ENCODE peak calls at places on chromosomes 11 and 22, in nine cellular contexts. P is heart left ventricle, N is right atrium auricular region, J is heart right ventricle, O is RWPE2, U is upper lobe of right lung, R is lower lobe of right lung, L is MM.1S, X is esophagus squamous epithelium. F is an unnamed sample.
A peak's percentile ranks its signal among the peaks of the same experiment; 100 is the strongest.

GRCh38 chr11:75592699-75593098 is 30.6 kb downstream of the SERPINH1 start:
- DNase-seq in P (no peak), N (no peak), J (no peak), O (no peak), U (no peak), R (no peak), L (no peak), X (no peak), F (no peak)

GRCh38 chr11:110430267-110431211 is 791 bp downstream of the FDX1 start:
- DNase-seq in P (no peak), N (no peak), J (peak; percentile 19), O (no peak), U (peak; percentile 82), R (no peak), L (peak; percentile 27), X (no peak), F (peak; percentile 36)

GRCh38 chr11:114155116-114155515 is 95.6 kb downstream of the ZBTB16 start:
- DNase-seq in P (no peak), N (no peak), J (no peak), O (no peak), U (no peak), R (no peak), L (no peak), X (no peak), F (no peak)

GRCh38 chr11:61361686-61362541 is at the start of the genes CYB561A3 and TMEM138:
- DNase-seq in P (peak; percentile 95), N (peak; percentile 93), J (peak; percentile 90), O (peak; percentile 93), U (peak; percentile 96), R (peak; percentile 96), L (peak; percentile 93), X (peak; percentile 83), F (peak; percentile 93)

GRCh38 chr11:2089536-2090165 is 49.5 kb downstream of the IGF2 start:
- DNase-seq in P (no peak), N (peak; percentile 4), J (no peak), O (peak; percentile 29), U (peak; percentile 26), R (peak; percentile 21), L (peak; percentile 10), X (no peak), F (no peak)

GRCh38 chr11:114399490-114399889 is 821 bp downstream of the C11orf71 start:
- DNase-seq in P (no peak), N (no peak), J (no peak), O (no peak), U (no peak), R (no peak), L (peak; percentile 12), X (no peak), F (no peak)

GRCh38 chr11:24400059-24400665 is 96.7 kb upstream of the LUZP2 start:
- DNase-seq in P (no peak), N (no peak), J (no peak), O (no peak), U (no peak), R (no peak), L (no peak), X (no peak), F (no peak)

GRCh38 chr11:9600651-9601040 is 27.2 kb downstream of the WEE1 start:
- DNase-seq in P (no peak), N (no peak), J (no peak), O (no peak), U (no peak), R (no peak), L (peak; percentile 37), X (no peak), F (no peak)

GRCh38 chr22:27409299-27409698 is 392.3 kb downstream of the MN1 start:
- DNase-seq in P (no peak), N (no peak), J (no peak), O (no peak), U (no peak), R (no peak), L (no peak), X (no peak), F (no peak)

GRCh38 chr22:50708474-50708873 is 29.5 kb upstream of the ACR start:
- DNase-seq in P (peak; percentile 4), N (no peak), J (no peak), O (no peak), U (no peak), R (no peak), L (no peak), X (no peak), F (no peak)

GRCh38 chr11:127023991-127024390 is 23.4 kb upstream of the KIRREL3 start:
- DNase-seq in P (no peak), N (no peak), J (no peak), O (no peak), U (no peak), R (no peak), L (no peak), X (no peak), F (no peak)

GRCh38 chr11:12214751-12215150 is 104.4 kb downstream of the MICAL2 start:
- DNase-seq in P (no peak), N (no peak), J (no peak), O (no peak), U (no peak), R (no peak), L (no peak), X (no peak), F (no peak)

GRCh38 chr11:90309693-90310092 is 86.8 kb upstream of the CHORDC1 start:
- DNase-seq in P (no peak), N (no peak), J (no peak), O (no peak), U (no peak), R (no peak), L (no peak), X (no peak), F (no peak)

GRCh38 chr11:32032478-32032877 is 58.4 kb upstream of the RCN1 start:
- DNase-seq in P (no peak), N (no peak), J (no peak), O (no peak), U (no peak), R (no peak), L (no peak), X (no peak), F (no peak)

GRCh38 chr22:46825145-46825544 is 62.7 kb downstream of the TBC1D22A start:
- DNase-seq in P (no peak), N (no peak), J (no peak), O (no peak), U (no peak), R (no peak), L (no peak), X (no peak), F (no peak)

GRCh38 chr22:42286205-42286604 is 15.8 kb upstream of the TCF20 start:
- DNase-seq in P (no peak), N (no peak), J (no peak), O (no peak), U (no peak), R (no peak), L (peak; percentile 40), X (no peak), F (no peak)

GRCh38 chr22:37254206-37254866 is 10.3 kb upstream of the RAC2 start:
- DNase-seq in P (no peak), N (no peak), J (no peak), O (peak; percentile 69), U (peak; percentile 5), R (peak; percentile 31), L (no peak), X (no peak), F (no peak)

GRCh38 chr11:57432017-57432590 is 5.2 kb upstream of the SLC43A3 start:
- DNase-seq in P (peak; percentile 12), N (no peak), J (no peak), O (no peak), U (no peak), R (no peak), L (no peak), X (no peak), F (no peak)
- H3K4me3 ChIP-seq in P (no peak overlapping the region), N (no peak overlapping the region), J (no peak overlapping the region), O (no peak overlapping the region), U (no peak overlapping the region), R (no peak overlapping the region), L (no peak overlapping the region), X (no peak overlapping the region), F (no peak overlapping the region)

DNA sequence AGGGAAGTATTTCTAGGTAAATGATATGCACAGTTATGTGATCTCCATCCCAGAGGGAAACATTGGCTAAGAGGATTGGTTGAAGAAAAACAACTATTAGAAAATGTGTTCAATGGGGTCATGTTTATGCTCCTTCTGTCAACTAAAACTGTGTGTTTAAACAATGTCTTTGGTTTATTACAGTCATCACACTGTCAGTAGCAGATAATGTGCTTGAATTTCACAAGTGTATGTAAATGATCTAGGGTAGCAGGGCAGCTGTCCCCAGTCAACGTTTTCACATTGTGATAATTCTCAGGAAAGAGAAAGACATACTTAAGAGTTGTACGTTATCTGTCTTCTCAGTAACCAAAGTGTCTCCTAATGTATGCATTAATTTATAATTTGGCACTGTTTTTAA is 52.4 kb downstream of the BARX2 start:
- DNase-seq in P (no peak), N (no peak), J (no peak), O (no peak), U (no peak), R (no peak), L (no peak), X (no peak), F (no peak)
- H3K4me1 ChIP-seq in P (no peaks in the 10 kb centered on the region), N (no peaks in the 10 kb centered on the region), J (no peaks in the 10 kb centered on the region), O (no peaks in the 10 kb centered on the region), U (no peaks in the 10 kb centered on the region), R (no peaks in the 10 kb centered on the region), L (peaks cover 21% of the 10 kb centered on the region), X (peaks cover 4% of the 10 kb centered on the region), F (no peaks in the 10 kb centered on the region)

DNA sequence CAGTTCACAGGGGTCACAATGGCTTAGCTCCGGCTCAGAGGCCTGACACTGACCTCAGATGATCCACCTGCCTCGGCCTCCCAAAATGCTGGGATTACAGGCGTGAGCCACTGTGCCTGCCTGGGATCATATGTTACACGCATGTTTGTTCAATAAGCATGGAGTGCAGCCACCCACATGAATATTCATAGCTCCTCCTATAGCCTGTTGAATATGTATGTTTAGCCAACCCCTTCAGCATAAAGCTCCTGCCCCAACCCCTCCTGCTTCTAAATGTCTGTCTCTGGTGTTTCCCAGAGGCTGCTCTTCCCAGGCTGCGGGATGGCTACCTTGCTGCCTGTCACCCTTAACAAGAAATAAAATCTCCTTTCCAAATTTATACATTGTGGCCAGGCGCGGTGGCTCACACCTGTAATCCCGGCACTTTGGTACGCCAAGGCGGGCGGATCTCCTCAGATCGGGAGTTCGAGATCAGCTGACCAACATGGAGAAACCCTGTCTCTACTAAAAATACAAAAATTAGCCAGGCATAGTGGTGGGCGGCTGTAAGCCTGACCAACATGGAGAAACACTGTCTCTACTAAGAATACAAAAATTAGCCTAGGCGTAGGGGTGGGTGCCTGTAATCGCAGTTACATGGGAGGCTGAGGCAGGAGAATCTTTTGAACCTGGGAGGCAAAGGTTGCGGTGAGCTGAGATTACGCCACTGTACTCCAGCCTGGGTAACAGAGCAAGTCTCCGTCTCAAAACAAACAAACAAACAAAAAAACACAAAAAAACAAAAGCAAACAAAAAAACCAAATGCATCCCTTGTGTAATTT is 1.1 kb upstream of the APOBEC3F start:
- DNase-seq in P (no peak), N (no peak), J (no peak), O (no peak), U (no peak), R (no peak), L (no peak), X (no peak), F (no peak)
- H3K4me3 ChIP-seq in P (no peak overlapping the region), N (no peak overlapping the region), J (no peak overlapping the region), O (no peak overlapping the region), U (peak overlapping the region; percentile 66), R (peak overlapping the region; percentile 69), L (peak overlapping the region; percentile 50), X (no peak overlapping the region), F (no peak overlapping the region)

DNA sequence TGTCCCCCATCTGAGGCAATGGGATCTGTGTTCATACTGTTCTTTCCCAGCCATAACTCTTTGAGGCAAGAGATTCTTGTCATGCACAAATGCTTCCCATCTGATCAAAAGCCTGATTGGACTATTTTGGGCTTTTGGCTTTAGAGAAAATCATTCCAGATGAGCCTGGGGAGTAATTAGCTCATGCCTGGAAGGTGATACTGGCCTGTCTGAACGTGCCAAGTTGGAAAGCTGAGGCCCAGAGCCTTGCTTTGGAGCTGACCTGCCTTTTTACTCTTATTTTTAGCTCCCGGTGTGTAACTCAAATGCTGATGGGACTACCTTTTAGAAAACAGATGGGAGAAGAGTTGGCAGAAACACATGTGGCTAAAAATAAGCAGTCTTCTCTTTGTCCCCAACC is 105.0 kb downstream of the DBX1 start:
- DNase-seq in P (no peak), N (no peak), J (no peak), O (no peak), U (no peak), R (no peak), L (no peak), X (no peak), F (no peak)
- H3K4me1 ChIP-seq in P (peaks cover 26% of the 10 kb centered on the region), N (peaks cover 24% of the 10 kb centered on the region), J (peaks cover 35% of the 10 kb centered on the region), O (peaks cover 41% of the 10 kb centered on the region), U (no peaks in the 10 kb centered on the region), R (no peaks in the 10 kb centered on the region), L (no peaks in the 10 kb centered on the region), X (peaks cover 10% of the 10 kb centered on the region), F (no peaks in the 10 kb centered on the region)

F was measured in adrenal gland.